ENCODE peak calls at places on chromosomes 12 and 14, in seven cellular contexts. J, S, A, W, O, Q and M are unnamed samples.
A peak's percentile ranks its signal among the peaks of the same experiment; 100 is the strongest.

GRCh38 chr14:99186956-99187690 is 84.9 kb downstream of the BCL11B start:
- DNase-seq in J (no peak), S (no peak), A (no peak), W (no peak), O (no peak), Q (no peak), M (no peak)

GRCh38 chr12:82517027-82517426 is 158.7 kb downstream of the METTL25 start:
- DNase-seq in J (no peak), S (peak; percentile 20), A (no peak), W (no peak), O (no peak), Q (no peak), M (peak; percentile 63)

GRCh38 chr14:77372304-77372841 is 4.5 kb downstream of the TMED8 start:
- DNase-seq in J (no peak), S (no peak), A (no peak), W (no peak), O (no peak), Q (no peak), M (no peak)

GRCh38 chr12:65605019-65605418 is 219.3 kb upstream of the HMGA2 start:
- DNase-seq in J (no peak), S (no peak), A (no peak), W (no peak), O (no peak), Q (no peak), M (no peak)

GRCh38 chr12:42977451-42978230 is 388.1 kb upstream of the PRICKLE1 start:
- DNase-seq in J (no peak), S (no peak), A (no peak), W (no peak), O (no peak), Q (no peak), M (no peak)

GRCh38 chr12:388547-389137 is 478 bp downstream of the KDM5A start:
- DNase-seq in J (no peak), S (peak; percentile 55), A (peak; percentile 46), W (no peak), O (no peak), Q (no peak), M (no peak)

GRCh38 chr12:93183940-93184663 is 193.6 kb upstream of the NUDT4 start:
- DNase-seq in J (no peak), S (no peak), A (no peak), W (peak; percentile 30), O (no peak), Q (no peak), M (no peak)

GRCh38 chr14:60862283-60862682 is 118.6 kb downstream of the TRMT5 start:
- DNase-seq in J (no peak), S (no peak), A (no peak), W (no peak), O (peak; percentile 38), Q (peak; percentile 84), M (peak; percentile 93)

GRCh38 chr12:95966287-95966870 is 23.2 kb downstream of the AMDHD1 start:
- DNase-seq in J (no peak), S (no peak), A (no peak), W (no peak), O (no peak), Q (no peak), M (peak; percentile 68)

GRCh38 chr12:2284857-2285256 is 232.1 kb downstream of the CACNA1C start:
- DNase-seq in J (peak; percentile 78), S (peak; percentile 83), A (peak; percentile 45), W (peak; percentile 19), O (peak; percentile 72), Q (no peak), M (no peak)

GRCh38 chr12:110252716-110253115 is 28.3 kb upstream of the ATP2A2 start:
- DNase-seq in J (no peak), S (no peak), A (no peak), W (no peak), O (no peak), Q (no peak), M (no peak)

GRCh38 chr14:61584258-61584657 is 111.1 kb upstream of the HIF1A start:
- DNase-seq in J (no peak), S (no peak), A (no peak), W (no peak), O (no peak), Q (peak; percentile 39), M (no peak)

GRCh38 chr14:25400607-25401206 is 350.8 kb upstream of the STXBP6 start:
- DNase-seq in J (no peak), S (peak; percentile 57), A (peak; percentile 49), W (peak; percentile 66), O (peak; percentile 45), Q (peak; percentile 40), M (no peak)

GRCh38 chr12:58086006-58086405 is 144.6 kb downstream of the ATP23 start:
- DNase-seq in J (no peak), S (no peak), A (no peak), W (no peak), O (no peak), Q (peak; percentile 42), M (no peak)

GRCh38 chr14:57346741-57347140 is 43.6 kb upstream of the NAA30 start:
- DNase-seq in J (no peak), S (no peak), A (no peak), W (no peak), O (peak; percentile 58), Q (no peak), M (no peak)